ENCODE peak calls at places on chromosomes 7 and 10, in ten cellular contexts. T, U, M, E, O, S, X, F, N and H are unnamed samples.
A peak's percentile ranks its signal among the peaks of the same experiment; 100 is the strongest.

GRCh38 chr7:139059905-139060304 is 24.1 kb upstream of the ZC3HAV1L start:
- DNase-seq in T (no peak), U (no peak), M (no peak), E (no peak), O (no peak), S (no peak), X (no peak), F (no peak), N (no peak), H (no peak)

GRCh38 chr7:79282882-79283602 is 170.4 kb downstream of the MAGI2 start:
- DNase-seq in T (no peak), U (no peak), M (no peak), E (no peak), O (no peak), S (no peak), X (no peak), F (peak; percentile 85), N (no peak), H (no peak)

GRCh38 chr7:105638942-105639495 is 57.7 kb upstream of the EFCAB10 start:
- DNase-seq in T (no peak), U (no peak), M (no peak), E (no peak), O (no peak), S (no peak), X (no peak), F (peak; percentile 29), N (no peak), H (no peak)

GRCh38 chr7:131183076-131183471 is 144.6 kb upstream of the MKLN1 start:
- DNase-seq in T (no peak), U (no peak), M (no peak), E (no peak), O (no peak), S (no peak), X (no peak), F (no peak), N (no peak), H (no peak)

GRCh38 chr7:46450871-46451270 is 529.8 kb upstream of the IGFBP3 start:
- DNase-seq in T (no peak), U (no peak), M (no peak), E (no peak), O (no peak), S (no peak), X (no peak), F (no peak), N (no peak), H (no peak)

GRCh38 chr7:107158028-107158427 is 10.8 kb upstream of the HBP1 start:
- DNase-seq in T (no peak), U (no peak), M (no peak), E (no peak), O (no peak), S (no peak), X (no peak), F (no peak), N (no peak), H (no peak)

GRCh38 chr10:63573068-63573697 is 52.0 kb downstream of the REEP3 start:
- DNase-seq in T (no peak), U (no peak), M (no peak), E (no peak), O (no peak), S (no peak), X (no peak), F (no peak), N (no peak), H (no peak)

GRCh38 chr7:618539-619355 is 99.1 kb upstream of the PDGFA start:
- DNase-seq in T (peak; percentile 54), U (no peak), M (no peak), E (peak; percentile 89), O (no peak), S (no peak), X (no peak), F (no peak), N (no peak), H (no peak)

GRCh38 chr10:71090801-71091200 is 121.6 kb upstream of the UNC5B start:
- DNase-seq in T (peak; percentile 26), U (no peak), M (peak; percentile 42), E (no peak), O (no peak), S (no peak), X (no peak), F (no peak), N (no peak), H (no peak)

GRCh38 chr7:80279760-80280159 is 145.1 kb downstream of the GNAI1 start:
- DNase-seq in T (no peak), U (peak; percentile 40), M (no peak), E (no peak), O (no peak), S (no peak), X (no peak), F (no peak), N (no peak), H (no peak)

GRCh38 chr10:78071140-78071856 is 37.6 kb downstream of the RPS24 start:
- DNase-seq in T (no peak), U (no peak), M (no peak), E (peak; percentile 15), O (no peak), S (no peak), X (no peak), F (no peak), N (no peak), H (no peak)

GRCh38 chr7:98105942-98106544 is 619 bp upstream of the LMTK2 start:
- DNase-seq in T (no peak), U (no peak), M (no peak), E (no peak), O (no peak), S (no peak), X (no peak), F (peak; percentile 90), N (peak; percentile 92), H (no peak)

GRCh38 chr7:106111671-106112117 is 418 bp downstream of the SYPL1 start:
- DNase-seq in T (peak; percentile 90), U (no peak), M (peak; percentile 88), E (peak; percentile 73), O (no peak), S (peak; percentile 7), X (no peak), F (peak; percentile 28), N (no peak), H (peak; percentile 90)

DNA sequence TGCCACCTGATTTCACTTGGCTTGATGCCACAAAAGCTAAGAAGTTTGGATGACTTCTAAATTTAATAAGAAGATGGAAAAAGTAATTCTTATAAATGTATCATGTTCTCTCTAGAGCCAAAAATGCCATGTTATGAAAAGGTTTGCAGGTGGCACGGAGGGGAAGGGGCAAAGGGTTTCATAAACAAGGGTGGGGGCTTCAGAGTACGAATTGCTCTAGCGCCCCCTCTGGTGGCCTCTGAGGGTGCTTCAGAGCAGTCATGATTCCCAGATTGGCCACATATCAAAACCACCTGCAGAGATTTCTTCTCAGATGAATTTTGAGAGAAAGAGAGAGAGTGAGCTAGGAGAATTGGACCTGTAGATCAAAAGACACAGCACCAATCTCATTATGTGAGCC is 208.6 kb upstream of the YAE1 start:
- DNase-seq in T (no peak), U (no peak), M (no peak), E (no peak), O (no peak), S (no peak), X (peak; percentile 25), F (no peak), N (no peak), H (no peak)
- TF ChIP-seq CTCF in T (peak; percentile 22), U (no peak), M (peak; percentile 14), E (no peak), O (no peak), S (no peak), X (peak; percentile 69), F (no peak), N (peak; percentile 16), H (no peak)

GRCh38 chr7:27196287-27196739 is 3.6 kb downstream of the HOXA13 start:
- DNase-seq in T (peak; percentile 87), U (peak; percentile 82), M (peak; percentile 76), E (peak; percentile 72), O (peak; percentile 91), S (peak; percentile 58), X (peak; percentile 73), F (peak; percentile 60), N (peak; percentile 57), H (peak; percentile 90)

GRCh38 chr7:27194641-27195379 is 5.1 kb downstream of the HOXA13 start:
- DNase-seq in T (no peak), U (no peak), M (no peak), E (no peak), O (no peak), S (no peak), X (no peak), F (no peak), N (no peak), H (no peak)

GRCh38 chr7:27198871-27199801 is 755 bp downstream of the HOXA13 start:
- DNase-seq in T (peak; percentile 62), U (no peak), M (peak; percentile 14), E (no peak), O (no peak), S (no peak), X (peak; percentile 29), F (no peak), N (no peak), H (no peak)

GRCh38 chr7:27198138-27198841 is 1.6 kb downstream of the HOXA13 start:
- DNase-seq in T (peak; percentile 57), U (no peak), M (peak; percentile 35), E (no peak), O (no peak), S (no peak), X (no peak), F (no peak), N (no peak), H (peak; percentile 36)

GRCh38 chr7:27197137-27198042 is 2.5 kb downstream of the HOXA13 start:
- DNase-seq in T (no peak), U (no peak), M (no peak), E (no peak), O (no peak), S (no peak), X (no peak), F (no peak), N (no peak), H (no peak)
- H3K4me3 ChIP-seq in T (no peak overlapping the region), U (no peak overlapping the region), M (no peak overlapping the region), E (no peak overlapping the region), O (no peak overlapping the region), S (no peak overlapping the region), X (no peak overlapping the region), F (no peak overlapping the region), N (no peak overlapping the region), H (no peak overlapping the region)

GRCh38 chr7:134458341-134458805 is 527 bp downstream of the AKR1B1 start:
- DNase-seq in T (peak; percentile 78), U (peak; percentile 53), M (peak; percentile 58), E (peak; percentile 18), O (peak; percentile 58), S (no peak), X (peak; percentile 65), F (peak; percentile 61), N (no peak), H (peak; percentile 62)
- TF ChIP-seq CTCF in T (peak; percentile 29), U (no peak), M (peak; percentile 19), E (no peak), O (no peak), S (peak; percentile 40), X (peak; percentile 45), F (peak; percentile 37), N (peak; percentile 42), H (no peak)

DNA sequence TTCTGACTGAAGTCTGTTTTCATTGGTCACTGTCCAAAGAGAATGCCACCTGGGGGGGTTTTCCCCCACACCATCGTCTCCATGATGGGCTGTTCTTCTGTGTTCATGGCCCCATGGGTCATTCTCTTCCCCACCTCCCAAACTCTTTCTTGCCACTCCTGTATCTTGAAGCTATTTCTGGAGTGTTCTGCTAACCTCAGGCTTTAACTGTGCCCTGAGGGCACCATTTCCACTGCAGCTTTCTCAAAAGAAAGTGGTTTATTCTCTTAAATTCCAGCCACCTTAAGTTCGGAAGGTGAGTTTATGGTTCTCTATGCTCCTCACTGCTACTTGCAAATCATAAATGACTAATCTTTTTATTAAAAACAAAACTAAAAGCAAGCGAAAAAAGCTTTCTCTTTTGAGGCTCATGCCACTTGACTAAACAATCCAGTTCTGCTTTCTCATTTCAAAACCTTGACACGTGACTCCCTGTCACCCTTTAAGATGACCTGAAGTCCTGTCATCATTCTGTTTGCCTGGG is 7.4 kb upstream of the APBB1IP start:
- DNase-seq in T (no peak), U (no peak), M (no peak), E (peak; percentile 60), O (no peak), S (no peak), X (no peak), F (no peak), N (no peak), H (no peak)
- H3K4me3 ChIP-seq in T (no peak overlapping the region), U (no peak overlapping the region), M (no peak overlapping the region), E (no peak overlapping the region), O (no peak overlapping the region), S (no peak overlapping the region), X (no peak overlapping the region), F (no peak overlapping the region), N (no peak overlapping the region), H (no peak overlapping the region)